ENCODE peak calls at places on chromosome 5, in four cellular contexts. S is PC-3, E is AG09309, N is uterus. W is an unnamed sample.

GRCh38 chr5:66144799-66145390 is 795 bp downstream of the SREK1 start:
- DNase-seq in S (no peak), E (no peak), N (no peak), W (peak; percentile 15)

GRCh38 chr5:108481355-108481931 is 99.5 kb upstream of the FBXL17 start:
- DNase-seq in S (peak; percentile 82), E (peak; percentile 3), N (no peak), W (no peak)

GRCh38 chr5:143470120-143470519 is 66.6 kb upstream of the NR3C1 start:
- DNase-seq in S (no peak), E (no peak), N (no peak), W (no peak)

GRCh38 chr5:71677977-71678376 is 41.1 kb upstream of the CARTPT start:
- DNase-seq in S (no peak), E (no peak), N (no peak), W (no peak)

GRCh38 chr5:98109561-98110006 is 663.9 kb upstream of the RGMB start:
- DNase-seq in S (peak; percentile 93), E (peak; percentile 69), N (no peak), W (no peak)

GRCh38 chr5:171874210-171874609 is 88.6 kb downstream of the SMIM23 start:
- DNase-seq in S (no peak), E (peak; percentile 66), N (no peak), W (no peak)

GRCh38 chr5:157459715-157460599 is at the start of gene NIPAL4:
- DNase-seq in S (no peak), E (no peak), N (no peak), W (peak; percentile 25)

GRCh38 chr5:157143127-157143959 is 678 bp upstream of the MED7 start:
- DNase-seq in S (no peak), E (no peak), N (peak; percentile 40), W (no peak)

GRCh38 chr5:134586866-134587524 is 45.6 kb downstream of the SAR1B start:
- DNase-seq in S (peak; percentile 78), E (peak; percentile 21), N (peak; percentile 79), W (peak; percentile 51)

GRCh38 chr5:57650360-57651069 is 167.9 kb upstream of the ACTBL2 start:
- DNase-seq in S (peak; percentile 64), E (peak; percentile 31), N (no peak), W (peak; percentile 23)

GRCh38 chr5:171914939-171915338 is 91.5 kb downstream of the FBXW11 start:
- DNase-seq in S (no peak), E (no peak), N (no peak), W (no peak)

GRCh38 chr5:17355585-17356346 is 138.3 kb downstream of the BASP1 start:
- DNase-seq in S (peak; percentile 44), E (peak; percentile 46), N (no peak), W (peak; percentile 33)

DNA sequence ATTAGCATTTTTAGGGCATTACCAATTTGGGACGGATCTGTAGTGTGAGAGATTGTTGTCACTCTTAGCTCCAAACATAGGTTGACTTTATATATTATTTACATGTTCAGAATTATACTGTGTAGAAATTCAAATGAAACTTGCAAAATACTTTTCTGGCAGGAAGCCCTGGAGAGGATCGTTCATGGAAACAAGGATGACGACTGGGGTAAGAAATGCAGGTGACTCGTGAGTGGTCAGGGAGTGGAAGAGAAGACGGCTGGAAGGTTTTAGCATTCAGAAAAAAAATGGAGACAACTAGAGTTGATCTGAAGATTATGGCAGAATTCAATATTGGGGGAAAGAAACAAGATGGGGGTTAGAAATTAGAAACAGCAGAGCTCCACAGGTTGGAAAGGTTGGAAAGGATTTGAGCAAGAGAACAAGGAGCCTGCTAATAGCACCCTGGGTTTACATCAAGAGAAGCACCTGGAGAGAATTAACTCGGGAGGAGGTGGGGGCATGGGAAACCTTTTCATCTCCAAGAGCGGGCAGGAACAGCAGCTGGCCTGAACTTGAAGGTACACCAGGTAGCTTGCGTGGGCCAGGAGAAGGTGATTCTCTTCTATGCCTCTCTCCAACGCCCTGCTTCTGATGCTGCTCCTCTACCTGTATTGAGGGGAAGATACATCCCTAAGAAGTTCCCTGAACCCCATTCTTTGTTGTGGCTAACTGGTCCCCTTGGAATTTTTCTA is 37.0 kb upstream of the GLRX start:
- DNase-seq in S (peak; percentile 83), E (no peak), N (peak; percentile 41), W (peak; percentile 65)
- H3K4me3 ChIP-seq in S (peak overlapping the region; percentile 56), E (peak overlapping the region; percentile 17), N (no peak overlapping the region), W (peak overlapping the region; percentile 52)

GRCh38 chr5:148002471-148002870 is 61.3 kb upstream of the SPINK5 start:
- DNase-seq in S (peak; percentile 40), E (no peak), N (no peak), W (no peak)

GRCh38 chr5:148011407-148012124 is 52.2 kb upstream of the SPINK5 start:
- DNase-seq in S (peak; percentile 98), E (peak; percentile 64), N (no peak), W (peak; percentile 5)

GRCh38 chr5:148000036-148000435 is 63.7 kb upstream of the SPINK5 start:
- DNase-seq in S (no peak), E (no peak), N (no peak), W (no peak)

GRCh38 chr5:148003226-148003625 is 60.6 kb upstream of the SPINK5 start:
- DNase-seq in S (no peak), E (no peak), N (no peak), W (no peak)

GRCh38 chr5:148005788-148006520 is 57.8 kb upstream of the SPINK5 start:
- DNase-seq in S (peak; percentile 21), E (no peak), N (no peak), W (no peak)
- TF ChIP-seq CTCF in S (peak; percentile 62), E (no peak), N (no peak), W (peak; percentile 14)

DNA sequence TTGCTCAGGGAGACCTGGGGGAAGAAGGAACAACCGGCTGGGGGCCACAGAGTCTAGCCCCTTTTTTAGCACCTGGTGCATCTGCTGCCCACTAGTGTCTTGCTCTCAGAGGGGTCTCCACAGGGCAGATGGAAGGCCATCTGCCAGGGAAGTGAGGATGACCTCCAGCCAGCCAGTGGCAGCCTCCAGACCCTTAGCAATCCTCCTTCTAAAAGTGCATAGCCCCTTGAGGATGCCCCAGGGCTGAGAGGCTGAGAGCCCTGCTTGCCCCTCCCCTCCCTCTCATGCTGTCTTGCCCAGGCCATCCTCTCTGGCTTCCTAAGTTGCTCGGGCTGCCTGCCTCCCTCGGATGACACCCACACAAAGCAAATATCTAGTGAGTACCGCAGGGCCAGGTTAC is 81.5 kb upstream of the PANK3 start:
- DNase-seq in S (no peak), E (no peak), N (no peak), W (no peak)
- H3K4me3 ChIP-seq in S (no peak overlapping the region), E (no peak overlapping the region), N (no peak overlapping the region), W (no peak overlapping the region)

GRCh38 chr5:39309534-39309933 is 54.8 kb downstream of the C9 start:
- DNase-seq in S (no peak), E (no peak), N (no peak), W (no peak)

GRCh38 chr5:39319395-39319794 is 44.9 kb downstream of the C9 start:
- DNase-seq in S (no peak), E (no peak), N (no peak), W (no peak)

GRCh38 chr5:39315995-39316394 is 48.3 kb downstream of the C9 start:
- DNase-seq in S (no peak), E (no peak), N (no peak), W (no peak)

DNA sequence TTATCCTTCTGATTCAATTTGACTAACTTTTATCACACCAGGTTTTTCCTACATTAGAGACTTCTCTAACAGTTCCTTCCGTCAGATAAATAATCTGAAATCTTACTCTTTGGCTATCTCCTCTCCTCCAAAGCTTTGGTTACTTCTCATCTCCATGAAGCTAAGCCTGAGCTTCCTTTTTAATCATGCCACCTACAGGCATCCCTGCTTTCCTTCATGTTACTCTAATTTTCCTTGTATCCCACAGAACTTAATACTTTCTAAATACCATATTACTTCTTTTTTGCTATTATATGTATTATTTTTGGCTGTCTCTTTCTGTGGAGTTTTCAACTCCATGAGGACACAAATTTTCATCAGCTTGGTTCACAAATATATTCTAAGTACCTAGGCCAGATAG is 49.7 kb downstream of the C9 start:
- DNase-seq in S (peak; percentile 23), E (no peak), N (no peak), W (no peak)
- TF ChIP-seq CTCF in S (peak; percentile 52), E (peak; percentile 19), N (no peak), W (no peak)

W was measured in retinal pigment epithelial cell.